ENCODE peak calls at places on chromosomes 1 and 21, in five cellular contexts. D is KBM-7; B is stimulated activated effector memory CD8-positive, alpha-beta T cell treated with anti-CD3 and anti-CD28 coated beads, Interleukin-12 subunit alpha, Interleukin-12 subunit beta, amount 100 ng/mL, for 72 hours; N is activated CD8-positive, alpha-beta memory T cell treated with anti-CD3 and anti-CD28 coated beads for 24 hours; S is activated T-cell treated with anti-CD3 and anti-CD28 coated beads, Interleukin-2, amount 50 U/mL, for 24 hours. G is an unnamed sample.
A peak's percentile ranks its signal among the peaks of the same experiment; 100 is the strongest.

GRCh38 chr1:209787551-209787950 is 3.2 kb upstream of the C1orf74 start:
- DNase-seq in D (no peak), B (no peak), N (no peak), S (no peak), G (no peak)

GRCh38 chr1:174258148-174258550 is 98.8 kb downstream of the RABGAP1L start:
- DNase-seq in D (peak; percentile 63), B (peak; percentile 61), N (peak; percentile 65), S (peak; percentile 34), G (no peak)

GRCh38 chr1:183956559-183957188 is 80.9 kb downstream of the COLGALT2 start:
- DNase-seq in D (peak; percentile 69), B (peak; percentile 80), N (peak; percentile 67), S (peak; percentile 44), G (no peak)

GRCh38 chr1:11690669-11691301 is 725 bp upstream of the DRAXIN start:
- DNase-seq in D (no peak), B (no peak), N (no peak), S (no peak), G (no peak)

GRCh38 chr1:47931395-47931794 is 65.8 kb downstream of the TRABD2B start:
- DNase-seq in D (peak; percentile 8), B (no peak), N (no peak), S (no peak), G (no peak)

GRCh38 chr1:185309566-185309965 is 7.5 kb downstream of the IVNS1ABP start:
- DNase-seq in D (no peak), B (no peak), N (no peak), S (no peak), G (no peak)

GRCh38 chr1:89060091-89060490 is 4.9 kb downstream of the GBP1 start:
- DNase-seq in D (no peak), B (no peak), N (no peak), S (no peak), G (no peak)

GRCh38 chr1:182185822-182186756 is 124.6 kb upstream of the ZNF648 start:
- DNase-seq in D (no peak), B (no peak), N (no peak), S (no peak), G (no peak)

GRCh38 chr1:219563568-219563967 is 49.3 kb downstream of the ZC3H11B start:
- DNase-seq in D (no peak), B (no peak), N (no peak), S (no peak), G (no peak)

GRCh38 chr1:15153842-15154479 is 414 bp downstream of the TMEM51 start:
- DNase-seq in D (peak; percentile 81), B (peak; percentile 68), N (peak; percentile 72), S (peak; percentile 65), G (no peak)

GRCh38 chr1:161074676-161075368 is 5.1 kb upstream of the ARHGAP30 start:
- DNase-seq in D (no peak), B (no peak), N (no peak), S (no peak), G (no peak)

GRCh38 chr1:92953491-92953890 is 7.8 kb downstream of the DIPK1A start:
- DNase-seq in D (no peak), B (no peak), N (no peak), S (no peak), G (no peak)

GRCh38 chr1:201264072-201264471 is 19.2 kb upstream of the PKP1 start:
- DNase-seq in D (no peak), B (peak; percentile 33), N (peak; percentile 49), S (no peak), G (no peak)

GRCh38 chr1:15243275-15244043 is 3.6 kb upstream of the FHAD1 start:
- DNase-seq in D (no peak), B (no peak), N (peak; percentile 42), S (peak; percentile 23), G (no peak)

GRCh38 chr1:208206092-208206698 is 38.0 kb downstream of the PLXNA2 start:
- DNase-seq in D (no peak), B (no peak), N (no peak), S (no peak), G (no peak)

GRCh38 chr21:42346441-42346840 is 4.4 kb downstream of the TFF2 start:
- DNase-seq in D (no peak), B (no peak), N (no peak), S (no peak), G (no peak)

GRCh38 chr21:15283138-15283537 is 218.3 kb upstream of the NRIP1 start:
- DNase-seq in D (no peak), B (no peak), N (no peak), S (no peak), G (no peak)

GRCh38 chr1:221637641-221638041 is 104.2 kb downstream of the DUSP10 start:
- DNase-seq in D (no peak), B (no peak), N (no peak), S (no peak), G (no peak)

GRCh38 chr1:211194826-211195225 is 60.9 kb upstream of the KCNH1 start:
- DNase-seq in D (no peak), B (no peak), N (no peak), S (no peak), G (no peak)